ENCODE peak calls at places on chromosomes 12 and 14, in seven cellular contexts. One of them, this sample, is unnamed.

GRCh38 chr14:73462078-73462715 is 3.9 kb upstream of the NUMB start:
- DNase-seq in naive thymus-derived CD8-positive, alpha-beta T cell: no peak
- DNase-seq in H4: peak
- DNase-seq in hypothalamus: peak
- DNase-seq in NCI-H1105: peak
- DNase-seq in NCI-H1436: peak
- DNase-seq in fibroblast of the aortic adventitia: peak
- DNase-seq in this sample: no peak

GRCh38 chr12:15276088-15276698 is 46.1 kb upstream of the PTPRO start:
- DNase-seq in naive thymus-derived CD8-positive, alpha-beta T cell: no peak
- DNase-seq in H4: peak
- DNase-seq in hypothalamus: peak
- DNase-seq in NCI-H1105: peak
- DNase-seq in NCI-H1436: no peak
- DNase-seq in fibroblast of the aortic adventitia: peak
- DNase-seq in this sample: no peak

GRCh38 chr12:1117970-1118563 is 127.0 kb downstream of the ERC1 start:
- DNase-seq in naive thymus-derived CD8-positive, alpha-beta T cell: peak
- DNase-seq in H4: peak
- DNase-seq in hypothalamus: peak
- DNase-seq in NCI-H1105: peak
- DNase-seq in NCI-H1436: peak
- DNase-seq in fibroblast of the aortic adventitia: peak
- DNase-seq in this sample: peak

GRCh38 chr14:100051543-100051942 is 13.7 kb upstream of the EVL start:
- DNase-seq in naive thymus-derived CD8-positive, alpha-beta T cell: no peak
- DNase-seq in H4: no peak
- DNase-seq in hypothalamus: no peak
- DNase-seq in NCI-H1105: no peak
- DNase-seq in NCI-H1436: no peak
- DNase-seq in fibroblast of the aortic adventitia: no peak
- DNase-seq in this sample: no peak

GRCh38 chr14:60249321-60250251 is 565 bp downstream of the PPM1A start:
- DNase-seq in naive thymus-derived CD8-positive, alpha-beta T cell: peak
- DNase-seq in H4: peak
- DNase-seq in hypothalamus: peak
- DNase-seq in NCI-H1105: peak
- DNase-seq in NCI-H1436: peak
- DNase-seq in fibroblast of the aortic adventitia: peak
- DNase-seq in this sample: peak

GRCh38 chr12:114869091-114869834 is 185.3 kb upstream of the TBX3 start:
- DNase-seq in naive thymus-derived CD8-positive, alpha-beta T cell: no peak
- DNase-seq in H4: peak
- DNase-seq in hypothalamus: no peak
- DNase-seq in NCI-H1105: peak
- DNase-seq in NCI-H1436: peak
- DNase-seq in fibroblast of the aortic adventitia: peak
- DNase-seq in this sample: no peak

GRCh38 chr14:99188721-99189120 is 83.3 kb downstream of the BCL11B start:
- DNase-seq in naive thymus-derived CD8-positive, alpha-beta T cell: no peak
- DNase-seq in H4: no peak
- DNase-seq in hypothalamus: no peak
- DNase-seq in NCI-H1105: no peak
- DNase-seq in NCI-H1436: peak
- DNase-seq in fibroblast of the aortic adventitia: no peak
- DNase-seq in this sample: peak

GRCh38 chr12:113135178-113136127 is at the start of gene RASAL1:
- DNase-seq in naive thymus-derived CD8-positive, alpha-beta T cell: peak
- DNase-seq in H4: no peak
- DNase-seq in hypothalamus: peak
- DNase-seq in NCI-H1105: peak
- DNase-seq in NCI-H1436: peak
- DNase-seq in fibroblast of the aortic adventitia: no peak
- DNase-seq in this sample: peak

GRCh38 chr14:68250950-68251765 is 431.6 kb downstream of the RAD51B start:
- DNase-seq in naive thymus-derived CD8-positive, alpha-beta T cell: no peak
- DNase-seq in H4: no peak
- DNase-seq in hypothalamus: no peak
- DNase-seq in NCI-H1105: peak
- DNase-seq in NCI-H1436: no peak
- DNase-seq in fibroblast of the aortic adventitia: no peak
- DNase-seq in this sample: no peak

GRCh38 chr12:31906581-31907286 is 52.5 kb upstream of the RESF1 start:
- DNase-seq in naive thymus-derived CD8-positive, alpha-beta T cell: no peak
- DNase-seq in H4: no peak
- DNase-seq in hypothalamus: no peak
- DNase-seq in NCI-H1105: no peak
- DNase-seq in NCI-H1436: no peak
- DNase-seq in fibroblast of the aortic adventitia: no peak
- DNase-seq in this sample: no peak

This sample was measured in effector memory CD8-positive, alpha-beta T cell.